ENCODE peak calls at places on chromosome 16, in five cellular contexts. Q, J, U, L and Z are unnamed samples.

GRCh38 chr16:58843675-58844074 is 109.6 kb upstream of the GOT2 start:
- DNase-seq in J (no peak), Q (peak; percentile 23), U (no peak), L (no peak), Z (no peak)

GRCh38 chr16:57606147-57606846 is 22.1 kb upstream of the ADGRG1 start:
- DNase-seq in J (no peak), Q (no peak), L (peak; percentile 9), U (no peak), Z (no peak)

GRCh38 chr16:52863000-52863399 is 189.7 kb downstream of the CHD9NB start:
- DNase-seq in Q (no peak), J (no peak), L (no peak), U (no peak), Z (no peak)

GRCh38 chr16:23280483-23280967 is 21.6 kb upstream of the SCNN1B start:
- DNase-seq in U (no peak), Q (no peak), J (no peak), L (no peak), Z (no peak)

GRCh38 chr16:86317617-86318021 is 192.7 kb upstream of the FOXF1 start:
- DNase-seq in Q (no peak), L (no peak), U (no peak), J (no peak), Z (no peak)

GRCh38 chr16:17921357-17921978 is 415.1 kb downstream of the NPIPA8 start:
- DNase-seq in U (no peak), J (no peak), Q (peak; percentile 41), L (no peak), Z (no peak)

GRCh38 chr16:84898447-84898846 is 78.7 kb downstream of the CRISPLD2 start:
- DNase-seq in Q (no peak), J (no peak), L (no peak), U (no peak), Z (peak; percentile 64)

GRCh38 chr16:21611546-21612384 is 12.4 kb downstream of the METTL9 start:
- DNase-seq in L (no peak), U (no peak), Q (no peak), J (no peak), Z (no peak)

GRCh38 chr16:7713244-7713643 is 380.6 kb downstream of the RBFOX1 start:
- DNase-seq in U (no peak), J (no peak), Q (no peak), L (no peak), Z (no peak)

GRCh38 chr16:30555848-30556473 is 2.2 kb downstream of the ZNF764 start:
- DNase-seq in J (no peak), U (no peak), Q (no peak), L (no peak), Z (no peak)

GRCh38 chr16:85912271-85912974 is 13.5 kb downstream of the IRF8 start:
- DNase-seq in J (no peak), Q (no peak), L (peak; percentile 51), U (peak; percentile 15), Z (peak; percentile 81)

GRCh38 chr16:86924537-86924936 is 346.2 kb downstream of the FOXL1 start:
- DNase-seq in U (peak; percentile 85), Q (no peak), L (no peak), J (no peak), Z (no peak)

GRCh38 chr16:1096164-1097082 is at the start of gene C1QTNF8:
- DNase-seq in L (no peak), Q (no peak), J (no peak), U (no peak), Z (no peak)

GRCh38 chr16:35188288-35189155 is 1729.1 kb downstream of the TP53TG3F start:
- DNase-seq in U (no peak), L (no peak), Q (no peak), J (no peak), Z (no peak)

GRCh38 chr16:81891734-81892364 is 112.8 kb downstream of the PLCG2 start:
- DNase-seq in J (no peak), Q (no peak), U (no peak), L (no peak), Z (no peak)

GRCh38 chr16:48720266-48720665 is 110.3 kb upstream of the N4BP1 start:
- DNase-seq in J (no peak), Q (peak; percentile 14), L (no peak), U (no peak), Z (no peak)

GRCh38 chr16:85234310-85235235 is 122.3 kb upstream of the CIBAR2 start:
- DNase-seq in Q (no peak), U (peak; percentile 73), L (peak; percentile 40), J (no peak), Z (no peak)

GRCh38 chr16:11677451-11677951 is 9.2 kb downstream of the SNN start:
- DNase-seq in L (no peak), U (no peak), Q (no peak), J (no peak), Z (no peak)

GRCh38 chr16:23941963-23942564 is 106.3 kb downstream of the PRKCB start:
- DNase-seq in Q (no peak), U (no peak), J (no peak), L (no peak), Z (no peak)

GRCh38 chr16:2963611-2964415 is at the start of gene KREMEN2:
- DNase-seq in U (no peak), L (no peak), J (no peak), Q (peak; percentile 56), Z (no peak)

GRCh38 chr16:1244881-1245280 is 4.4 kb downstream of the TPSAB1 start:
- DNase-seq in U (no peak), L (no peak), Q (no peak), J (peak; percentile 78), Z (peak; percentile 79)

GRCh38 chr16:88809068-88809675 is 2.6 kb downstream of the APRT start:
- DNase-seq in Q (no peak), L (no peak), J (no peak), U (no peak), Z (no peak)

GRCh38 chr16:89473791-89474414 is 16.5 kb downstream of the ANKRD11 start:
- DNase-seq in Q (no peak), L (no peak), J (no peak), U (no peak), Z (peak; percentile 72)

GRCh38 chr16:49589721-49590120 is 216.1 kb downstream of the C16orf78 start:
- DNase-seq in Q (no peak), L (no peak), U (no peak), J (no peak), Z (no peak)

GRCh38 chr16:31696968-31697743 is 169.5 kb downstream of the AHSP start:
- DNase-seq in U (no peak), L (no peak), J (no peak), Q (no peak), Z (no peak)

GRCh38 chr16:81650982-81651562 is 128.0 kb upstream of the PLCG2 start:
- DNase-seq in Q (no peak), J (no peak), L (no peak), U (no peak), Z (no peak)

GRCh38 chr16:27377666-27378485 is 24.1 kb upstream of the IL21R start:
- DNase-seq in Q (peak; percentile 46), L (no peak), J (no peak), U (no peak), Z (no peak)
- TF ChIP-seq CTCF in Q (no peak), L (no peak), J (no peak), U (no peak), Z (no peak)

DNA sequence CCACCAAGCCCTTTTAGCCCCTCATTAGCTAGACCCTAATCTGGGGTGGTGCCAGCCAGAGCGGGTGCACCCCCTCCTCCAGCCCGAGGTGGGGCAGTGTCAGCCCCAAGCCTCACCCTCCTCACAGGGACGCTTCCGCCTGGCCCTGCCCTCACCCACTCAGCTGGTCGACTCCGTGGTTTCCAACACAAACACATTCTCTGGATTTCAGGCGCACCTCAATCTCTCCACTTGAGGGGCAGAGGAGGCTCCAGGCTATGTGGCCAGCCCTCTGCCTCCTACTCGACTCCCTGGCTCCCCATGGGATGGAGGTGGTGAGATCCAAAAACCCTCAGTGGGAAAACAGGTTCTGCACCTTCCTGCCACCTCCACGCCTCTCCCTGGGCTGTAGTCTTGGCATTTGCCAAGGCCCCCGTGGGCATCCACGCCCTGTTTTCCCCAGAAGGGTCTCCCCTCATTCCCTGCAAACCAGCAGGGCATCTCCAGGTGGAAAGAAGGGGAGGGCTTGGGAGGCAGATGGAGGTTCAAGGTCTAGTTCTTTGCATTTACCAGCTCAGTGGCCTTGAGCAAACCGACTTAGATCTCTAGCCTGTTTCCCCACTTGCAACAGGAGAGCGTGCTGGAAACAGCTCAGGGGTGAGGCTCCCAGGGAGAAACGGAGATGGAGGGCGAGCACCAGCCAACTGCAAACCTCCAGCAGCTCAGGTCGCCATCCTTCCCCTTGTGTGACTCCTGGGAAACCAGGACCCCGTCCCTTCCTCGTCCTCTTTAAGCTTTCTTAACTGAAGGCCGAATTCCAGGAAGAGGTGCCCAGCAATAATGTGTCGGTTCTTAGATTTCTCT is 1.7 kb downstream of the EMP2 start:
- DNase-seq in L (no peak), J (peak; percentile 62), Q (no peak), U (no peak), Z (no peak)
- TF ChIP-seq CTCF in L (no peak), J (no peak), Q (no peak), U (no peak), Z (no peak)

GRCh38 chr16:70437582-70438324 is 1.1 kb downstream of the ST3GAL2 start:
- DNase-seq in U (no peak), L (no peak), J (no peak), Q (no peak), Z (no peak)

GRCh38 chr16:70441406-70441990 is 2.6 kb upstream of the ST3GAL2 start:
- DNase-seq in Q (no peak), U (no peak), J (no peak), L (no peak), Z (no peak)

GRCh38 chr16:70438983-70439862 is at the start of gene ST3GAL2:
- DNase-seq in Q (peak; percentile 96), J (peak; percentile 81), U (peak; percentile 84), L (peak; percentile 90), Z (peak; percentile 83)

GRCh38 chr16:70437017-70437581 is 1.8 kb downstream of the ST3GAL2 start:
- DNase-seq in L (no peak), Q (no peak), U (peak; percentile 77), J (no peak), Z (no peak)

GRCh38 chr16:70438325-70438982 is 446 bp downstream of the ST3GAL2 start:
- DNase-seq in J (no peak), L (no peak), Q (no peak), U (no peak), Z (no peak)
- TF ChIP-seq CTCF in J (no peak), L (no peak), Q (no peak), U (no peak), Z (peak; percentile 6)

GRCh38 chr16:54632821-54633220 is 297.8 kb upstream of the IRX5 start:
- DNase-seq in J (no peak), L (no peak), U (no peak), Q (no peak), Z (no peak)

GRCh38 chr16:54636221-54636793 is 294.4 kb upstream of the IRX5 start:
- DNase-seq in L (no peak), U (no peak), Q (no peak), J (no peak), Z (no peak)

GRCh38 chr16:54632322-54632721 is 298.3 kb upstream of the IRX5 start:
- DNase-seq in U (no peak), Q (no peak), J (no peak), L (no peak), Z (no peak)

GRCh38 chr16:54630284-54630967 is 300.2 kb upstream of the IRX5 start:
- DNase-seq in Q (no peak), J (no peak), U (no peak), L (no peak), Z (no peak)

DNA sequence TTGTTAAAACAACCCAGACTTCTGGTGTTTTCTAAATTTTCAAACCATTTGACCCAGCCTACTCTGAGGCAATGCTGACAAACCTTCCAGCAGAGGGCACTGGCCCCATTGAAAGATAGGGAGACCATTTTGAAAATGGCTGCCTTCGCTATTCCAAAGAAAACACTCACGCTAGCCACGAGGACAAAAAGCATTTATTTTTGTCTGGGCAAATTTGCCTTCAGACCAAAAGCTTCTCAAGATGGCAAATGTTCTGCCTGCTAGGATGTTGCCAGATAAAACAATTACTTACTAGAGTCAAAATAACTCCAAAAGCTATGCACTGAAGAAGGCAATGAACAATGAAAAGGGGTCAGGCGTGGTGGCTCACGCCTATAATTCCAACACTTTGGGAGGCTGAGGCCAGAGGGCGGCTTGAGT is 296.7 kb upstream of the IRX5 start:
- DNase-seq in L (no peak), U (no peak), Q (no peak), J (no peak), Z (no peak)
- TF ChIP-seq CTCF in L (no peak), U (no peak), Q (no peak), J (no peak), Z (no peak)